ENCODE peak calls at places on chromosomes 11 and 22, in four cellular contexts. R is GM12891, Z is K562, J is GM12878. M is an unnamed sample.
A peak's percentile ranks its signal among the peaks of the same experiment; 100 is the strongest.

GRCh38 chr11:43984519-43985385 is 42.3 kb downstream of the C11orf96 start:
- DNase-seq in R (no peak), Z (no peak), J (no peak), M (no peak)

GRCh38 chr11:125892071-125892470 is 4.6 kb downstream of the HYLS1 start:
- DNase-seq in R (no peak), Z (no peak), J (no peak), M (no peak)

GRCh38 chr11:103798029-103798428 is 238.4 kb upstream of the DDI1 start:
- DNase-seq in R (no peak), Z (no peak), J (no peak), M (no peak)

GRCh38 chr11:69983571-69983877 is 94.6 kb upstream of the ANO1 start:
- DNase-seq in R (no peak), Z (no peak), J (no peak), M (no peak)

GRCh38 chr11:71309611-71310010 is 57.2 kb upstream of the SHANK2 start:
- DNase-seq in R (no peak), Z (peak; percentile 62), J (no peak), M (no peak)

GRCh38 chr22:41535244-41535643 is 9.0 kb downstream of the POLR3H start:
- DNase-seq in R (no peak), Z (no peak), J (no peak), M (no peak)

GRCh38 chr22:50260801-50261614 is 475 bp downstream of the MAPK12 start:
- DNase-seq in R (peak; percentile 87), Z (peak; percentile 64), J (no peak), M (peak; percentile 49)

GRCh38 chr11:125481531-125481930 is 14.5 kb downstream of the FEZ1 start:
- DNase-seq in R (no peak), Z (no peak), J (no peak), M (no peak)

GRCh38 chr11:705646-706438 is at the start of gene EPS8L2:
- DNase-seq in R (no peak), Z (peak; percentile 91), J (no peak), M (no peak)

GRCh38 chr22:44005524-44005923 is 18.6 kb upstream of the PARVB start:
- DNase-seq in R (no peak), Z (no peak), J (no peak), M (no peak)

GRCh38 chr11:110513521-110514450 is 84.0 kb downstream of the FDX1 start:
- DNase-seq in R (no peak), Z (no peak), J (no peak), M (no peak)

GRCh38 chr22:40721266-40721665 is 42.0 kb downstream of the MCHR1 start:
- DNase-seq in R (no peak), Z (no peak), J (no peak), M (no peak)

GRCh38 chr11:114307524-114308203 is 11.5 kb downstream of the NNMT start:
- DNase-seq in R (no peak), Z (no peak), J (no peak), M (peak; percentile 36)

GRCh38 chr22:46064966-46065666 is 85.2 kb upstream of the PPARA start:
- DNase-seq in R (no peak), Z (no peak), J (no peak), M (no peak)

GRCh38 chr22:36808611-36809344 is 8.1 kb downstream of the PVALB start:
- DNase-seq in R (no peak), Z (no peak), J (no peak), M (no peak)

GRCh38 chr11:109112748-109113378 is 309.1 kb upstream of the C11orf87 start:
- DNase-seq in R (no peak), Z (no peak), J (no peak), M (no peak)

GRCh38 chr22:31333648-31334047 is 12.5 kb downstream of the PATZ1 start:
- DNase-seq in R (no peak), Z (no peak), J (no peak), M (no peak)

GRCh38 chr22:23534851-23535717 is 45.0 kb downstream of the IGLL1 start:
- DNase-seq in R (no peak), Z (no peak), J (no peak), M (no peak)

GRCh38 chr11:46278387-46279173 is 1.1 kb downstream of the CREB3L1 start:
- DNase-seq in R (no peak), Z (peak; percentile 84), J (no peak), M (peak; percentile 13)

GRCh38 chr22:50315289-50316113 is 8.1 kb upstream of the PLXNB2 start:
- DNase-seq in R (no peak), Z (no peak), J (no peak), M (no peak)

GRCh38 chr11:120547301-120547700 is 35.8 kb downstream of the GRIK4 start:
- DNase-seq in R (no peak), Z (no peak), J (no peak), M (no peak)

GRCh38 chr11:120546312-120547205 is 35.0 kb downstream of the GRIK4 start:
- DNase-seq in R (no peak), Z (no peak), J (no peak), M (no peak)

GRCh38 chr11:120548682-120549209 is 37.2 kb downstream of the GRIK4 start:
- DNase-seq in R (no peak), Z (no peak), J (no peak), M (no peak)

GRCh38 chr11:120549346-120549745 is 37.8 kb downstream of the GRIK4 start:
- DNase-seq in R (no peak), Z (no peak), J (no peak), M (no peak)

DNA sequence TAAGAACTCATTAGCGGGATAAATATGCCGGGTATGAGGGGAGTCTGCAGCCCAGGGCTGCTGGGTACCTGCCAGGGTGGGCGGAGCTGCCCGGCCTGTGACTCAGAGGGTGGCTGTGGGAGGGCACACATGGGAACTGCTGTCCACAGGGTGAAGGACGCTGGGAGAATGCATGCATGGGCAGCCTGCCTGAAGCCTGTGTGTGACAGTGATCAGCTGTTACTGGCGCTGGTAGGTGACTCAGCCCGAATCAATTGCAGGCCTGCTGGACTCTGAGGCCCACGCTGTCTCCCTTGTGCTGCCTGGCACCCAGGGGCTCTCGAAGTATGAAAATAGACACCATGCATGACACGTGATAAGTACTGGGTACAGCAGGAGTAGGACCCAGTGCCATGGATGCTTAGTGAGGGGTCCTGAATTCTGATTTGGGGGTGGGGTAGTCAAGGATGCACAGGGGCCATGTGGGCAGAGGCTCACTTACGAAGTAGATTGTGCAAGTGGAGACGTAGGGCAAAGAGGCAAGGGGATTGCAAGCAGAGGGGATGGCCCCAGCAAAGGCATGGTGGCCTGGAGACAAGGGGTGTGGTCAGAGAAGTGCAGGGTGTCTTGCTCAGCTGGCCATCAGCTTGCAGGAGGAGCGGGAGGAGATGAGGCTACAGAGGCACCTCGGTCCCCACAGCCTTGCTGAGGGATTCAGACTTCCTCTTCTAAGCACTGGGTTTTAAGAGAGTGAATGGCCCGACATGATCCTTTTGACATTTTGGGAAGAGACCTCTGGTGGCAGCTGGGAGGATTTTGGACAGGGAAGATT is 36.5 kb downstream of the GRIK4 start:
- DNase-seq in R (no peak), Z (no peak), J (no peak), M (no peak)
- TF ChIP-seq SPI1 in R (no peak), Z (peak; percentile 58), J (no peak), M (peak; percentile 4)

DNA sequence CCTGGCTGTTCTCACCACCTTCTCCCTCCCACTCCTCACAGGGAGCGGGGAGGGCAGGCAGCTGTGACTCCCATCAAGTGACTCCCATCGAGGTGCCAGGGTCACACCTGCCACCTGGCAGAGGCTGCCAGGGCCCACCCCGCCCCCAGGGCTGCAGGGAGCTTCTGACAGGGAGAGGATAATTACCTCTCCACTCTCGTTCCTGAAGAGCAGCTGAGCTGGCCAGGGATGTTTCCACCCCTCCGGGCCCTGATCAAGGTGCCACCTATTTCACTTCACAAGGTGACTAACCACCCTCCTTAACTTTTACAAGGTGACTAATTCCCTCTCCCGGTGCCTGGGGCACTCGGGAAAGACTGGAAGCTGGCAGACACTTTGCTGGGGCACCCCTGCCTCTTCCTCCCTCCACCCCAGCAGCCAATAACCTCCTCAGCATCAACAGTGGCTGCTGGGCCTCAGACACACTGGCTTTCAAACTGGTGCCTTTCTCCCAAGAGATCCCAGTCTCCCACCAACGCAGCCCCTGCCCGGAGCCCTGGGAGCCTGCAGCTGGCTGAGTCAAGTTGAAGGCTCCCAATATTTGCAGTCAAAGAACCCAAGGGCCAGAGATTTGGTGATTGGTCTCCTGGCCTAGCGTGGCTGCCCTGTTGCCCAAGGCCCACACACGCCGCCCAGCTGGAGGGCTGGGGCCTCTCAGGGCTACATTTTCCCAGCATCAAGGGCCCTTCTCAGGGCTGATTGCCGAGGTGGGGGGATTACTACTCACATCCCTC is 22.0 kb upstream of the MYRF start:
- DNase-seq in R (no peak), Z (no peak), J (no peak), M (no peak)
- TF ChIP-seq SPI1 in R (no peak), Z (no peak), J (no peak), M (no peak)

GRCh38 chr11:112588252-112588668 is 327.6 kb upstream of the PLET1 start:
- DNase-seq in R (peak; percentile 12), Z (peak; percentile 55), J (peak; percentile 40), M (peak; percentile 60)
- TF ChIP-seq SPI1 in R (no peak), Z (no peak), J (no peak), M (no peak)

DNA sequence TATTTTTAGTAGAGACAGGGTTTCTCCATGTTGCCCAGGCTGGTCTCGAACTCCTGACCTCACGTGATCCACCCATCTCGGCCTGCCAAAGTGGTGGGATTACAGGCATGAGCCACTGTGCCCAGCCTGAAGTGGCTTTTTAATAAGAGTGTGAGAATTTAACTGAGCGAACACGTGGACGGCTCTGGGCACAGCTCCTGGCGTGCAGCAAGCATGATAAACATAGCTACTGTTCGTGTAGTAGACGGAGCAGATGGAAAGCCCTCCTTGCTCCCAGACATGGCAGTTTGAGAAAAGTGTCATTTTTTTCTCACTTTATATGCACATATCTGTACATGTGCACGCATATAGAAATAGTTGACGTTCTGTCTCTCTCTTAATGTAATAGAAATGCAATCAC is 7.0 kb downstream of the EMID1 start:
- DNase-seq in R (no peak), Z (no peak), J (no peak), M (no peak)
- TF ChIP-seq SPI1 in R (no peak), Z (no peak), J (no peak), M (no peak)

GRCh38 chr11:68010058-68011041 is at the start of gene ALDH3B1:
- DNase-seq in R (no peak), Z (peak; percentile 80), J (no peak), M (peak; percentile 89)

GRCh38 chr11:68008381-68009337 is 1.5 kb upstream of the ALDH3B1 start:
- DNase-seq in R (no peak), Z (no peak), J (no peak), M (peak; percentile 85)

GRCh38 chr11:68011046-68011943 is 1.2 kb downstream of the ALDH3B1 start:
- DNase-seq in R (no peak), Z (no peak), J (no peak), M (peak; percentile 65)

GRCh38 chr11:68007498-68008380 is 2.4 kb upstream of the ALDH3B1 start:
- DNase-seq in R (no peak), Z (no peak), J (no peak), M (no peak)

DNA sequence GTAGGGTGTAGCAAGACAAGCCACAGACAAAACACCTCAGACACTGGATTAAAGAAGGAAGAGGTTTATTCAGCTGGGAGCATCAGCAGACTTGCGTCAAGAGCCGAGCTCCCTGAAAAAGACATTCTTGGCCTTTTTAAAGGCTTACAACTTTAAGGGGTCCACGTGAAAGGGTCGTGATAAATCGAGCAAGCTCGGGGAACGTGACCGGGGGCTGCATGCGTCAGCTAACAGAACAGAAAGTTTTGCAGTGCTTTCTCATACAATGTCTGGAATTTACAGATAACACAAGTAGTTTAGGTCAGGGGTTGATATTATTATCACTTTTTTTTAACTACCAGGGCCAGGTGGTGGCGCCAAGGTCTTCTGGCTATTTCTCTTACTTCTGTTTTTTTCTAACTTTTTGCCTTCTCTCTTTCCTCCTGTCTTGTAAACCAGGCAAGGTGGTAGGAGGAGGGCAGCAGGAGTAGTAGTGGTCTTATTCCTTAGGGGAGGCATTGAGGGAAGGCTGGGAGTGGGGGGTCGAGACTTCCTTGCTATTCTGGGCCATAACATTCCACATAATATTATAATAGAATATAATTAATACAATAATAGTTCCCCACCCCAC is 631 bp upstream of the ALDH3B1 start:
- DNase-seq in R (no peak), Z (no peak), J (no peak), M (no peak)
- TF ChIP-seq SPI1 in R (no peak), Z (no peak), J (no peak), M (no peak)